ENCODE peak calls at places on chromosome 7, in ten cellular contexts. O is AG09319; N is heart right ventricle; Y is AG04450; X is breast epithelium; V is PC-3; K is CD4-positive, alpha-beta T cell; I is Calu3; U is endothelial cell; H is foreskin keratinocyte. M is an unnamed sample.

GRCh38 chr7:111339006-111339405 is 223.3 kb downstream of the IMMP2L start:
- DNase-seq in V (no peak), U (no peak), H (no peak), I (no peak), X (no peak), Y (no peak), N (no peak), K (no peak), O (no peak), M (no peak)

GRCh38 chr7:37534893-37535610 is 86.4 kb upstream of the ELMO1 start:
- DNase-seq in N (no peak), K (no peak), O (no peak), I (no peak), H (no peak), V (no peak), X (no peak), U (no peak), Y (no peak), M (no peak)

GRCh38 chr7:158015403-158016116 is 572.1 kb downstream of the PTPRN2 start:
- DNase-seq in X (no peak), V (no peak), Y (no peak), I (no peak), U (no peak), H (no peak), N (peak; percentile 19), O (no peak), K (no peak), M (no peak)

GRCh38 chr7:23558303-23558702 is 26.5 kb upstream of the TRA2A start:
- DNase-seq in N (no peak), I (no peak), Y (no peak), H (no peak), X (no peak), O (no peak), V (no peak), K (no peak), U (no peak), M (no peak)

GRCh38 chr7:149719050-149719899 is 54.1 kb downstream of the ZNF467 start:
- DNase-seq in U (no peak), Y (peak; percentile 16), I (no peak), V (no peak), H (peak; percentile 58), N (no peak), O (peak; percentile 18), X (no peak), K (no peak), M (no peak)

GRCh38 chr7:12436896-12437535 is 33.4 kb upstream of the VWDE start:
- DNase-seq in I (peak; percentile 27), N (no peak), Y (no peak), K (no peak), X (no peak), H (peak; percentile 57), U (peak; percentile 17), V (peak; percentile 68), O (no peak), M (peak; percentile 26)

GRCh38 chr7:51141451-51141971 is 175.1 kb downstream of the COBL start:
- DNase-seq in I (peak; percentile 56), O (no peak), Y (peak; percentile 1), U (peak; percentile 22), K (no peak), X (no peak), H (peak; percentile 47), V (peak; percentile 60), N (no peak), M (peak; percentile 55)

GRCh38 chr7:7944619-7945282 is 23.8 kb upstream of the GLCCI1 start:
- DNase-seq in O (no peak), Y (no peak), H (peak; percentile 70), V (no peak), K (peak; percentile 33), U (no peak), I (no peak), X (no peak), N (no peak), M (no peak)

GRCh38 chr7:2689951-2690705 is 2.1 kb downstream of the AMZ1 start:
- DNase-seq in Y (no peak), X (no peak), H (peak; percentile 28), K (no peak), N (no peak), U (no peak), O (no peak), I (no peak), V (no peak), M (no peak)

GRCh38 chr7:122310119-122311021 is 5.8 kb upstream of the FEZF1 start:
- DNase-seq in Y (no peak), H (no peak), K (no peak), U (peak; percentile 34), X (no peak), I (no peak), O (no peak), V (no peak), N (no peak), M (no peak)

DNA sequence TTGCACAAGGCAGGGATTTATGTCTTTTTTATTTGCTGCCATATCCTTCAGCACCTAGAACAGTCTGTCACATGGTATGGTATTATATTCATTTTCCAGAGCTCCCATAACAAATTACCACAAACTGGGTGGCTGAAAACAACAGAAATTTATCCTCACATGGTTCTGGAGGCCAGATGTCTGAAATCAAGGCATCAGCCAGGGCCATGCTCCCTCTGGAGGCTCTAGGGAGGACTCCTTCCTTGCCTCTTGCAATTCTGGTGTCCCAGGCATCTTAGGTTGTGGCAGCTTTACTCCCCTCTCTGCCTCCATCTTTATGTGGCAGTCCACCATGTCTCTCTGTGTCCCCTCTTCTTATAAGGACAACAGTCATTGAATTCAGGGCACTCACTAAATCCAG is 43.1 kb downstream of the MET start:
- DNase-seq in Y (no peak), N (no peak), U (no peak), V (no peak), I (no peak), K (no peak), H (no peak), X (no peak), O (no peak), M (no peak)
- TF ChIP-seq CTCF in Y (peak; percentile 21), N (no peak), U (no peak), V (no peak), I (no peak), K (no peak), H (peak; percentile 46), X (no peak), O (peak; percentile 29), M (no peak)

GRCh38 chr7:30074422-30075030 is 46.3 kb downstream of the PLEKHA8 start:
- DNase-seq in H (peak; percentile 47), N (no peak), V (peak; percentile 70), O (no peak), I (peak; percentile 23), K (no peak), U (no peak), Y (no peak), X (no peak), M (peak; percentile 59)
- TF ChIP-seq CTCF in H (peak; percentile 78), N (peak; percentile 51), V (peak; percentile 78), O (peak; percentile 43), I (peak; percentile 54), K (peak; percentile 42), U (no peak), Y (peak; percentile 62), X (no peak), M (peak; percentile 40)

DNA sequence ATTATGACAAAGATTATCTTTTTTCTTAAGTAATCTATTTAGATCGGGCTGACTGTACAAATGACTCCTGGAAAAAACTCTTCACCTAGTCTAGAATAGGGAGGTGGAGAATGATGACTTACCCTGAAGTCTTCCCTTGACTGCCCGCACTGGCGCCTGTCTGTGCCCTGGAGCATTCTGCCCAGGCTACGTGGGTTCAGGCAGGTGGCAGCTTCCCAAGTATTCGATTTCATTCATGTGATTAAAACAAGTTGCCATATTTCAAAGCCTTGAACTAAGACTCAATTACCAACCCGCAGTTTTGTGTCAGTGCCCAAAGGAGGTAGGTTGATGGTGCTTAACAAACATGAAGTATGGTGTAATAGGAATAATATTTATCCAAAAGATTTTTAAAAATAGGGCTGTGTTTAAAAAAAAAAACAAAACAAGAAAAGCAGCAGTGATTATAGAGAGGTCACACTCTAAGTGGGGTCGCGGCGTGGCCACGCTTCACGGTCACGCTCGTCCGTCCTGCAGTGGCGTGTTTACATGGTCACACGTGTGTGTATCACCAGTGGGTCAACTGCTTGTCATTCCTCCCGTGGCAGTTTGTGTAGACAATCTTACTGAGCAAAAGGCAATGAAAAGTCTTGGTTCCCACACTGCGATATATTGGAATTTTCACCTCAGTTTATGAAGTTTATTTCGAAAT is 10.8 kb downstream of the INSIG1 start:
- DNase-seq in N (no peak), Y (no peak), H (no peak), O (no peak), U (no peak), X (no peak), V (no peak), I (no peak), K (no peak), M (no peak)
- TF ChIP-seq CTCF in N (no peak), Y (no peak), H (no peak), O (no peak), U (no peak), X (no peak), V (no peak), I (no peak), K (no peak), M (no peak)

DNA sequence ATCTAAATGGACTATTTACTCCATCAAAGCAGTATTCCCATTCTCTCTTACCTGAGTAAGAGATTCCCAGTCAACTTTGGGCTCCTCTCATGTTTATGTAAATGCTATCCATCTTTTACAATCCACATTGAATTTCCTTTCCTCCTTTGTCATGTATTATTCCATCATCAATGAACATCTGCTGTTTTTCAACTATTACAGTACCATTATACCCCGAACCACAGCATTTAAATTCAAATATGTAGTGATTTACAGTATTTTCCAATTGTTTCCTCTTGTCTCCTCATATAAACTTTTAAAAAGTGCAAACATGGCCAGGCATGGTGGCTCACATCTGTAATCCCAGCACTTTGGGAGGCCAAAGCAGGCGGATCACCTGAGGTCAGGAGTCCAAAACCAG is 20.3 kb downstream of the PCLO start:
- DNase-seq in U (no peak), O (no peak), I (no peak), H (no peak), N (no peak), Y (no peak), K (no peak), V (no peak), X (no peak), M (no peak)
- TF ChIP-seq CTCF in U (no peak), O (no peak), I (no peak), H (no peak), N (no peak), Y (no peak), K (no peak), V (no peak), X (no peak), M (no peak)

GRCh38 chr7:105136221-105136620 is 122.2 kb downstream of the KMT2E start:
- DNase-seq in Y (no peak), K (no peak), H (no peak), N (no peak), O (no peak), U (no peak), I (no peak), V (peak; percentile 60), X (no peak), M (no peak)
- TF ChIP-seq CTCF in Y (peak; percentile 25), K (no peak), H (no peak), N (no peak), O (no peak), U (no peak), I (no peak), V (peak; percentile 37), X (no peak), M (peak; percentile 7)